ENCODE peak calls at places on chromosomes 6 and 20, in nine cellular contexts. V, W, I, H, Z, E, O, C and L are unnamed samples.

GRCh38 chr6:150312395-150312794 is 56.4 kb upstream of the IYD start:
- DNase-seq in V (no peak), W (no peak), I (no peak), H (no peak), Z (no peak), E (no peak), O (no peak), C (no peak), L (no peak)

GRCh38 chr20:55316753-55317152 is 688.6 kb downstream of the CBLN4 start:
- DNase-seq in V (no peak), W (no peak), I (no peak), H (no peak), Z (no peak), E (no peak), O (no peak), C (no peak), L (no peak)

GRCh38 chr6:101706576-101706975 is 313.1 kb downstream of the GRIK2 start:
- DNase-seq in V (no peak), W (no peak), I (no peak), H (no peak), Z (no peak), E (no peak), O (no peak), C (no peak), L (no peak)

GRCh38 chr6:148166339-148166949 is 176.2 kb upstream of the SASH1 start:
- DNase-seq in V (peak; percentile 57), W (no peak), I (no peak), H (peak; percentile 38), Z (peak; percentile 76), E (no peak), O (peak; percentile 66), C (peak; percentile 54), L (peak; percentile 23)

GRCh38 chr6:75643173-75643572 is 41.5 kb downstream of the SENP6 start:
- DNase-seq in V (no peak), W (no peak), I (no peak), H (no peak), Z (no peak), E (no peak), O (no peak), C (no peak), L (no peak)

GRCh38 chr20:47768016-47768953 is 17.0 kb downstream of the SULF2 start:
- DNase-seq in V (no peak), W (no peak), I (no peak), H (no peak), Z (peak; percentile 55), E (peak; percentile 38), O (no peak), C (no peak), L (peak; percentile 40)

GRCh38 chr6:44528716-44529115 is 141.2 kb downstream of the CDC5L start:
- DNase-seq in V (no peak), W (no peak), I (no peak), H (no peak), Z (no peak), E (no peak), O (no peak), C (no peak), L (no peak)

GRCh38 chr20:1171461-1172093 is 13.2 kb downstream of the TMEM74B start:
- DNase-seq in V (peak; percentile 24), W (no peak), I (no peak), H (peak; percentile 49), Z (peak; percentile 54), E (no peak), O (peak; percentile 79), C (no peak), L (peak; percentile 37)

GRCh38 chr6:158853072-158853871 is 34.1 kb upstream of the EZR start:
- DNase-seq in V (peak; percentile 97), W (peak; percentile 97), I (no peak), H (peak; percentile 96), Z (peak; percentile 93), E (peak; percentile 23), O (peak; percentile 95), C (peak; percentile 86), L (no peak)

GRCh38 chr6:41836660-41837052 is 49.2 kb downstream of the TOMM6 start:
- DNase-seq in V (no peak), W (no peak), I (no peak), H (no peak), Z (no peak), E (no peak), O (no peak), C (peak; percentile 31), L (no peak)

GRCh38 chr6:84243240-84243639 is 15.8 kb upstream of the CEP162 start:
- DNase-seq in V (no peak), W (no peak), I (no peak), H (no peak), Z (peak; percentile 45), E (no peak), O (no peak), C (no peak), L (no peak)

GRCh38 chr20:32359633-32360332 is 1.7 kb downstream of the ASXL1 start:
- DNase-seq in V (no peak), W (no peak), I (no peak), H (no peak), Z (peak; percentile 45), E (no peak), O (no peak), C (peak; percentile 22), L (no peak)

GRCh38 chr6:16343593-16343992 is 105.2 kb downstream of the GMPR start:
- DNase-seq in V (no peak), W (no peak), I (no peak), H (no peak), Z (no peak), E (no peak), O (no peak), C (no peak), L (no peak)

GRCh38 chr6:111207141-111207858 is 120.0 kb downstream of the SLC16A10 start:
- DNase-seq in V (no peak), W (no peak), I (no peak), H (no peak), Z (peak; percentile 51), E (no peak), O (peak; percentile 28), C (peak; percentile 24), L (no peak)

GRCh38 chr20:16368645-16369292 is 204.5 kb downstream of the KIF16B start:
- DNase-seq in V (peak; percentile 69), W (no peak), I (peak; percentile 62), H (no peak), Z (peak; percentile 5), E (no peak), O (peak; percentile 63), C (peak; percentile 66), L (no peak)
- H3K27ac ChIP-seq in V (peak overlapping the region; percentile 12), W (no peak overlapping the region), I (peak overlapping the region; percentile 64), H (no peak overlapping the region), Z (no peak overlapping the region), E (no peak overlapping the region), O (peak overlapping the region; percentile 62), C (no peak overlapping the region), L (no peak overlapping the region)

GRCh38 chr6:170440437-170440836 is 112.7 kb downstream of the PSMB1 start:
- DNase-seq in V (no peak), W (no peak), I (peak; percentile 52), H (no peak), Z (no peak), E (no peak), O (no peak), C (no peak), L (no peak)
- H3K27ac ChIP-seq in V (no peak overlapping the region), W (no peak overlapping the region), I (peak overlapping the region; percentile 82), H (peak overlapping the region; percentile 93), Z (no peak overlapping the region), E (peak overlapping the region; percentile 44), O (no peak overlapping the region), C (no peak overlapping the region), L (no peak overlapping the region)

DNA sequence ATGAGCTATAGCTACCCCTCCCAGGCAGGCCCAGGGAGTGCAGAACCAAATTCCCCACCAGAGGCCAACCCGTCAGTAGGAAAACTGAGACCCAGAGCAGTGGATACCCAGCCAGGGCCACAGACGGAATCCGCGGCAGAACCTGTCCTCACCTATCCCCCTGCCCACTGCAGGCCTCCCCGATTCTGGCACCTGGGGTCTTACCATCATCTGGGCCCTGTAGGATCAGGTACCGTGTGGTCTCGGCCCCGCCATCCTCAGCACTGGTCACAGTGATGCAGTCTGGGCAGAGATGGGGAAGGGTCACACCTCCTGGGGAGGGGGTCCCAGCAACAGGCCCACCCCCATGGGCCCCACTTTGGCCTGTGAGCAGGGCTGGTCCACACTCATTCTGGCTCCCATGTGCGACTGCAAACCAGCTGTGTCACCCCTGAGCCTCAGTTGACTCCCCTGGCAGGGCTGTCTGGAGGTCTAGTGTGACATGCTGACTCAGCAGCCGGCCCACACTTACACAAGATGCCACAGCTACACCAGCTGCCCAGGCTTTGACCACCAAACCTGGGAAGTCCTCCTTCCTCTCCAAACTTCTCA is 3.8 kb downstream of the ZNF335 start:
- DNase-seq in V (no peak), W (no peak), I (peak; percentile 72), H (no peak), Z (no peak), E (no peak), O (no peak), C (no peak), L (no peak)
- H3K27ac ChIP-seq in V (no peak overlapping the region), W (no peak overlapping the region), I (peak overlapping the region; percentile 70), H (peak overlapping the region; percentile 99), Z (no peak overlapping the region), E (no peak overlapping the region), O (no peak overlapping the region), C (peak overlapping the region; percentile 100), L (no peak overlapping the region)

DNA sequence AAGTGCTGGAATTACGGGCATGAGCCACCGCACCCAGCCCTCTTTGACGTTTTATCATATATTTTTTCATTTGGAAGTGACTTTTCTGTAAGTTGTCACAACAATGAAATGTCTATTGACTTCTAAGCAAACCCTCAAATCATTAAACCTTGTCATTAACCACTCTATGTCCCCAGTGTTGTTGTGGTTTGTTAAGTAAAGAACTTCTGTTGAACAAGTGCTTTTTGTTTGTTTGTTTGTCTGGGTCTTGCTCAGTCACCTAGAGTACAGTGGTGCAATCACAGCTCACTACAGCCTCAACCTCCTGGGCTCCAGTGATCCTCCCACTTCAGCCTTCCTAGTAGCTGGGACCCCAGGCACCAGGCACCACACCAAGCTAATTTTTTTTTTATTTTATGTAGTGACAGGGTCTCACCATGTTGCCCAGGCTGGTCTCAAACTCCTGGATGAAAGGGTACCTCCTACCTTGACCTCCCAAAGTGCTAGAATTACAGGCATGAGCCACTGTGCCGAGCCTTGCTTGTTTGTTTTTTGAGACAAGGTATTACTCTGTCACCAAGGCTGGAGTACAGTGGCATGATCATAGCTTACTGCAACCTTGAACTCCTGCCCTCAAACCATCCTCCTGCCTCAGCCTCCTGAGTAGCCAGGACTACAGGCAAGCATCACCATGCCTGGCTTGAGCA is 57.6 kb upstream of the LOC128125822 start:
- DNase-seq in V (peak; percentile 84), W (no peak), I (no peak), H (no peak), Z (no peak), E (no peak), O (no peak), C (no peak), L (no peak)
- H3K27ac ChIP-seq in V (peak overlapping the region; percentile 81), W (no peak overlapping the region), I (no peak overlapping the region), H (no peak overlapping the region), Z (no peak overlapping the region), E (no peak overlapping the region), O (peak overlapping the region; percentile 69), C (no peak overlapping the region), L (no peak overlapping the region)